ENCODE peak calls at places on chromosomes 2 and 18, in seven cellular contexts. I is RKO, Q is AG04450, N is left ventricle myocardium inferior, Y is NCI-H2171 treated with DMSO at 0.1 percent for 48 hours, O is Caco-2, U is adipocyte. C is an unnamed sample.
A peak's percentile ranks its signal among the peaks of the same experiment; 100 is the strongest.

GRCh38 chr2:202609381-202610145 is 25.2 kb upstream of the FAM117B start:
- DNase-seq in Y (no peak), N (no peak), Q (no peak), I (no peak), O (no peak), U (peak; percentile 15), C (no peak)

GRCh38 chr2:156456616-156457015 is 20.4 kb downstream of the GPD2 start:
- DNase-seq in O (no peak), Q (no peak), I (no peak), Y (no peak), U (no peak), N (no peak), C (no peak)

GRCh38 chr2:185456517-185456916 is 282.1 kb upstream of the FSIP2 start:
- DNase-seq in N (no peak), Q (no peak), Y (no peak), I (peak; percentile 66), O (no peak), U (peak; percentile 76), C (no peak)

GRCh38 chr2:36399050-36399449 is 43.5 kb downstream of the CRIM1 start:
- DNase-seq in I (no peak), Y (no peak), Q (no peak), U (peak; percentile 66), N (no peak), O (no peak), C (no peak)

GRCh38 chr2:90207454-90208058 is 1516.1 kb downstream of the RPIA start:
- DNase-seq in Y (peak; percentile 8), N (no peak), Q (no peak), O (peak; percentile 25), U (no peak), I (peak; percentile 30), C (no peak)

GRCh38 chr18:57837917-57838548 is 34.9 kb upstream of the ATP8B1 start:
- DNase-seq in I (no peak), Q (no peak), U (no peak), N (no peak), O (no peak), Y (no peak), C (peak; percentile 54)

GRCh38 chr2:132715554-132715953 is 45.5 kb upstream of the LYPD1 start:
- DNase-seq in O (no peak), N (no peak), U (no peak), Y (no peak), Q (no peak), I (no peak), C (no peak)

GRCh38 chr2:119440873-119441272 is 9.2 kb downstream of the TMEM37 start:
- DNase-seq in Y (no peak), O (no peak), Q (no peak), U (no peak), N (no peak), I (no peak), C (no peak)